ENCODE peak calls at places on chromosomes 12 and 14, in four cellular contexts. One of them, this sample, is unnamed.

GRCh38 chr14:99688210-99688581 is 4.1 kb downstream of the CYP46A1 start:
- DNase-seq in astrocyte of the spinal cord: no peak
- DNase-seq in psoas muscle: no peak
- DNase-seq in tibial nerve: no peak
- DNase-seq in this sample: no peak

GRCh38 chr12:6554990-6555691 is 701 bp downstream of the IFFO1 start:
- DNase-seq in psoas muscle: no peak
- DNase-seq in tibial nerve: no peak
- DNase-seq in astrocyte of the spinal cord: no peak
- DNase-seq in this sample: no peak

GRCh38 chr12:118011377-118011776 is 5.1 kb upstream of the RFC5 start:
- DNase-seq in psoas muscle: no peak
- DNase-seq in tibial nerve: no peak
- DNase-seq in astrocyte of the spinal cord: no peak
- DNase-seq in this sample: no peak

GRCh38 chr12:106127289-106128126 is 11.2 kb downstream of the NUAK1 start:
- DNase-seq in tibial nerve: no peak
- DNase-seq in astrocyte of the spinal cord: peak; percentile 50
- DNase-seq in psoas muscle: no peak
- DNase-seq in this sample: peak; percentile 28

GRCh38 chr14:85159726-85160125 is 370.2 kb upstream of the FLRT2 start:
- DNase-seq in tibial nerve: no peak
- DNase-seq in psoas muscle: no peak
- DNase-seq in astrocyte of the spinal cord: peak; percentile 11
- DNase-seq in this sample: no peak

GRCh38 chr12:1013618-1014489 is 22.8 kb downstream of the ERC1 start:
- DNase-seq in astrocyte of the spinal cord: peak; percentile 84
- DNase-seq in psoas muscle: peak; percentile 12
- DNase-seq in tibial nerve: no peak
- DNase-seq in this sample: peak; percentile 82

GRCh38 chr14:33493990-33494389 is 456.9 kb downstream of the EGLN3 start:
- DNase-seq in tibial nerve: no peak
- DNase-seq in psoas muscle: no peak
- DNase-seq in astrocyte of the spinal cord: no peak
- DNase-seq in this sample: no peak

GRCh38 chr12:26629864-26630263 is 203.1 kb downstream of the ITPR2 start:
- DNase-seq in astrocyte of the spinal cord: peak; percentile 63
- DNase-seq in tibial nerve: no peak
- DNase-seq in psoas muscle: no peak
- DNase-seq in this sample: peak; percentile 66

GRCh38 chr14:41782488-41782887 is 175.8 kb downstream of the LRFN5 start:
- DNase-seq in tibial nerve: no peak
- DNase-seq in astrocyte of the spinal cord: no peak
- DNase-seq in psoas muscle: no peak
- DNase-seq in this sample: no peak

GRCh38 chr12:107395817-107396216 is 289.8 kb upstream of the PWP1 start:
- DNase-seq in astrocyte of the spinal cord: no peak
- DNase-seq in tibial nerve: no peak
- DNase-seq in psoas muscle: no peak
- DNase-seq in this sample: no peak

GRCh38 chr12:117850048-117850447 is 118.7 kb downstream of the KSR2 start:
- DNase-seq in astrocyte of the spinal cord: peak; percentile 47
- DNase-seq in tibial nerve: no peak
- DNase-seq in psoas muscle: no peak
- DNase-seq in this sample: peak; percentile 59

GRCh38 chr12:127964717-127965116 is 302.3 kb upstream of the TMEM132C start:
- DNase-seq in psoas muscle: no peak
- DNase-seq in tibial nerve: no peak
- DNase-seq in astrocyte of the spinal cord: peak; percentile 39
- DNase-seq in this sample: peak; percentile 44

GRCh38 chr14:105398726-105399440 is 545 bp downstream of the TEX22 start:
- DNase-seq in astrocyte of the spinal cord: no peak
- DNase-seq in psoas muscle: no peak
- DNase-seq in tibial nerve: no peak
- DNase-seq in this sample: no peak

GRCh38 chr14:38605193-38606114 is 349.6 kb upstream of the CLEC14A start:
- DNase-seq in psoas muscle: no peak
- DNase-seq in tibial nerve: no peak
- DNase-seq in astrocyte of the spinal cord: no peak
- DNase-seq in this sample: no peak

GRCh38 chr14:72850360-72850759 is 43.5 kb downstream of the DPF3 start:
- DNase-seq in astrocyte of the spinal cord: no peak
- DNase-seq in tibial nerve: no peak
- DNase-seq in psoas muscle: no peak
- DNase-seq in this sample: no peak

GRCh38 chr14:61601923-61602732 is 93.2 kb upstream of the HIF1A start:
- DNase-seq in psoas muscle: no peak
- DNase-seq in tibial nerve: no peak
- DNase-seq in astrocyte of the spinal cord: peak; percentile 23
- DNase-seq in this sample: no peak

GRCh38 chr12:85279449-85280137 is 427 bp upstream of the ALX1 start:
- DNase-seq in tibial nerve: no peak
- DNase-seq in astrocyte of the spinal cord: peak; percentile 29
- DNase-seq in psoas muscle: peak; percentile 10
- DNase-seq in this sample: peak; percentile 3

GRCh38 chr12:105331805-105332251 is 1.3 kb downstream of the C12orf75 start:
- DNase-seq in tibial nerve: no peak
- DNase-seq in psoas muscle: no peak
- DNase-seq in astrocyte of the spinal cord: peak; percentile 29
- DNase-seq in this sample: no peak

GRCh38 chr12:106248177-106248848 is 493 bp upstream of the CKAP4 start:
- DNase-seq in psoas muscle: peak; percentile 63
- DNase-seq in tibial nerve: no peak
- DNase-seq in astrocyte of the spinal cord: peak; percentile 68
- DNase-seq in this sample: peak; percentile 84

GRCh38 chr12:45342171-45342570 is 126.3 kb downstream of the ANO6 start:
- DNase-seq in tibial nerve: no peak
- DNase-seq in astrocyte of the spinal cord: no peak
- DNase-seq in psoas muscle: no peak
- DNase-seq in this sample: no peak

GRCh38 chr14:62661818-62662217 is 383.4 kb downstream of the KCNH5 start:
- DNase-seq in psoas muscle: no peak
- DNase-seq in astrocyte of the spinal cord: no peak
- DNase-seq in tibial nerve: no peak
- DNase-seq in this sample: no peak

GRCh38 chr14:49919825-49920224 is 26.9 kb downstream of the ARF6 start:
- DNase-seq in astrocyte of the spinal cord: no peak
- DNase-seq in psoas muscle: no peak
- DNase-seq in tibial nerve: no peak
- DNase-seq in this sample: no peak

GRCh38 chr12:92955997-92956663 is 27.0 kb upstream of the EEA1 start:
- DNase-seq in astrocyte of the spinal cord: peak; percentile 54
- DNase-seq in psoas muscle: no peak
- DNase-seq in tibial nerve: no peak
- DNase-seq in this sample: peak; percentile 95

GRCh38 chr14:63308723-63309317 is 9.9 kb downstream of the GPHB5 start:
- DNase-seq in astrocyte of the spinal cord: no peak
- DNase-seq in psoas muscle: no peak
- DNase-seq in tibial nerve: no peak
- DNase-seq in this sample: peak; percentile 31

GRCh38 chr12:128204725-128205124 is 62.2 kb upstream of the TMEM132C start:
- DNase-seq in tibial nerve: no peak
- DNase-seq in astrocyte of the spinal cord: no peak
- DNase-seq in psoas muscle: no peak
- DNase-seq in this sample: no peak

DNA sequence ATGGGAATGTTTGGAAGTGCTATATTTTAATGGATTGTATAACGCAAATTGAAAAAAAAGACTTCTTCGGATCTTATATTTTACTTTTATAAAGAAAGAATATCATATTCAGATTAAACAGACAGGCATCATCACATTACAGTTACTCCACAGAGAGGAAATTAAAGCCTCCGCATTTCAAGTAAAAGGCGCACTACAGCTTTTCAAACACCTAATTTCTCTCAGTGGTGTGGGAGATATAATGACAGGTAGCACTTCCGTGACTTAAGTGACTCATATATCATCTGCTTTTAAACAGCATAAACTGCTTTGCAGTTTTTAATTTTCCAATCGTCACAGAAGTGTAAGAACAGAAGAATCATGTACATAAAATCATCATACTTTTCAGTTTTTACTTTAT is 751.4 kb downstream of the FSCB start:
- DNase-seq in psoas muscle: no peak
- DNase-seq in astrocyte of the spinal cord: no peak
- DNase-seq in tibial nerve: no peak
- DNase-seq in this sample: no peak
- H3K4me3 ChIP-seq in psoas muscle: no peak overlapping the region
- H3K4me3 ChIP-seq in astrocyte of the spinal cord: no peak overlapping the region
- H3K4me3 ChIP-seq in tibial nerve: no peak overlapping the region
- H3K4me3 ChIP-seq in this sample: no peak overlapping the region

GRCh38 chr14:59313063-59314018 is 124.9 kb downstream of the DAAM1 start:
- DNase-seq in psoas muscle: no peak
- DNase-seq in astrocyte of the spinal cord: no peak
- DNase-seq in tibial nerve: no peak
- DNase-seq in this sample: no peak
- H3K4me3 ChIP-seq in psoas muscle: no peak overlapping the region
- H3K4me3 ChIP-seq in astrocyte of the spinal cord: no peak overlapping the region
- H3K4me3 ChIP-seq in tibial nerve: no peak overlapping the region
- H3K4me3 ChIP-seq in this sample: no peak overlapping the region

DNA sequence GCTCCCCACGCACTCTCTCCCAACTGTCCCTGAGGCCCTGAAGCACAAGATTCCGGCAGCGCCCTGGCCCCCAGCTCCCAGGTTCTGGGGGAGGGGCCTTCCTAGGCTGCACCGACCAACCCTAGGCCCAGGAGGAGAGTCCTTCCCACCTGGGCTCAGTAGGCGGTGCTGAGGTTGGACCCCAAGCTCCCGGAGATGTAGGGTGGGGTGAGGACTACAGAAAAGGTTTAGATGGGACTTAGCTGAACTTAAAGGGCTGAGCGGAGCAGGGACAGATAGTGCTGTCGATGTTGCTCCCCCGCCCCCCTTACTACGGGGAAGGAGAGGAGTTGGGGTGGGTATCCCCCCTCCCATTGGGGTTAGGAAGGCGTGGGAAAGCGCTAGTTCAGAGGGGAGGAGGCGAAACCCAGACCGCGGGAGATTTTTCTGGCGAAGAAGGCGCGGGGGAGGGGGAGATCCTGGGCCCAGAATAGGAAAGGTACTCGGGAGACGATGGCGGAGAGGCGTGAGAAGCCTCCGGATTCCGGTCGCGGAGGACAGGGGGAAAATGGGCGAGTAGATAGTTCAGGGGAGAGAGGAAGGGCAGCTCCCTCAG is 4.2 kb upstream of the BAZ2A start:
- DNase-seq in psoas muscle: no peak
- DNase-seq in tibial nerve: no peak
- DNase-seq in astrocyte of the spinal cord: peak; percentile 6
- DNase-seq in this sample: no peak
- H3K4me3 ChIP-seq in psoas muscle: peak overlapping the region; percentile 77
- H3K4me3 ChIP-seq in tibial nerve: peak overlapping the region; percentile 84
- H3K4me3 ChIP-seq in astrocyte of the spinal cord: peak overlapping the region; percentile 81
- H3K4me3 ChIP-seq in this sample: peak overlapping the region; percentile 92

GRCh38 chr12:90106568-90106967 is 397.9 kb upstream of the ATP2B1 start:
- DNase-seq in psoas muscle: no peak
- DNase-seq in tibial nerve: no peak
- DNase-seq in astrocyte of the spinal cord: no peak
- DNase-seq in this sample: no peak

GRCh38 chr12:90112668-90113067 is 404.0 kb upstream of the ATP2B1 start:
- DNase-seq in psoas muscle: no peak
- DNase-seq in tibial nerve: no peak
- DNase-seq in astrocyte of the spinal cord: no peak
- DNase-seq in this sample: no peak

GRCh38 chr12:90111646-90112565 is 403.3 kb upstream of the ATP2B1 start:
- DNase-seq in psoas muscle: no peak
- DNase-seq in tibial nerve: no peak
- DNase-seq in astrocyte of the spinal cord: no peak
- DNase-seq in this sample: no peak
- H3K4me3 ChIP-seq in psoas muscle: no peak overlapping the region
- H3K4me3 ChIP-seq in tibial nerve: no peak overlapping the region
- H3K4me3 ChIP-seq in astrocyte of the spinal cord: no peak overlapping the region
- H3K4me3 ChIP-seq in this sample: no peak overlapping the region

This sample was measured in fibroblast of the aortic adventitia.